ENCODE peak calls at places on chromosomes 11 and 22, in six cellular contexts. Y, H, S, D, F and J are unnamed samples.

GRCh38 chr11:109794501-109794900 is 298.7 kb upstream of the ZC3H12C start:
- DNase-seq in F (no peak), D (no peak), S (no peak), Y (peak), H (no peak), J (no peak)

GRCh38 chr22:48332438-48333322 is 1495.0 kb downstream of the BRD1 start:
- DNase-seq in H (no peak), Y (no peak), F (no peak), D (no peak), S (no peak), J (no peak)

GRCh38 chr11:6655020-6655789 is 404 bp downstream of the DCHS1 start:
- DNase-seq in S (no peak), Y (peak), F (no peak), H (no peak), D (peak), J (no peak)

GRCh38 chr22:44489817-44490216 is 8.2 kb downstream of the RTL6 start:
- DNase-seq in S (no peak), F (no peak), Y (no peak), D (no peak), H (no peak), J (no peak)

GRCh38 chr11:2378527-2379210 is 1.6 kb downstream of the CD81 start:
- DNase-seq in S (no peak), Y (peak), D (peak), H (no peak), F (no peak), J (no peak)

GRCh38 chr11:14905104-14906033 is 13.3 kb upstream of the CYP2R1 start:
- DNase-seq in H (peak), S (no peak), D (peak), Y (peak), F (no peak), J (peak)

GRCh38 chr11:116472661-116473060 is 300.1 kb downstream of the BUD13 start:
- DNase-seq in D (no peak), F (no peak), H (no peak), S (no peak), Y (no peak), J (no peak)

GRCh38 chr11:326592-326841 is 5.9 kb upstream of the IFITM3 start:
- DNase-seq in F (no peak), Y (no peak), D (peak), H (no peak), S (no peak), J (no peak)

GRCh38 chr11:129252621-129253020 is 60.5 kb upstream of the ARHGAP32 start:
- DNase-seq in D (no peak), S (no peak), H (no peak), F (no peak), Y (no peak), J (no peak)

GRCh38 chr11:44611088-44611487 is 45.6 kb downstream of the CD82 start:
- DNase-seq in D (no peak), H (no peak), F (no peak), Y (peak), S (no peak), J (no peak)

GRCh38 chr11:94740975-94741707 is 27.0 kb upstream of the AMOTL1 start:
- DNase-seq in S (peak), F (peak), D (peak), H (no peak), Y (peak), J (peak)

GRCh38 chr11:37525336-37525735 is 927.3 kb upstream of the RAG2 start:
- DNase-seq in Y (peak), F (peak), S (no peak), D (no peak), H (no peak), J (no peak)

GRCh38 chr11:73570415-73571114 is 27.3 kb downstream of the FAM168A start:
- DNase-seq in F (peak), S (peak), D (no peak), H (no peak), Y (peak), J (no peak)

GRCh38 chr11:126318642-126319373 is 14.9 kb downstream of the DCPS start:
- DNase-seq in H (peak), F (peak), S (no peak), D (peak), Y (peak), J (peak)

GRCh38 chr22:36536717-36537116 is 7.8 kb upstream of the EIF3D start:
- DNase-seq in F (no peak), Y (no peak), D (no peak), H (no peak), S (no peak), J (no peak)

GRCh38 chr22:36541831-36542391 is 12.9 kb upstream of the EIF3D start:
- DNase-seq in D (no peak), F (peak), H (no peak), Y (peak), S (peak), J (no peak)

GRCh38 chr22:36538529-36538928 is 9.6 kb upstream of the EIF3D start:
- DNase-seq in H (no peak), S (no peak), D (no peak), Y (no peak), F (no peak), J (no peak)

GRCh38 chr22:36544107-36544620 is 15.2 kb upstream of the EIF3D start:
- DNase-seq in D (no peak), F (peak), H (no peak), S (no peak), Y (peak), J (no peak)

DNA sequence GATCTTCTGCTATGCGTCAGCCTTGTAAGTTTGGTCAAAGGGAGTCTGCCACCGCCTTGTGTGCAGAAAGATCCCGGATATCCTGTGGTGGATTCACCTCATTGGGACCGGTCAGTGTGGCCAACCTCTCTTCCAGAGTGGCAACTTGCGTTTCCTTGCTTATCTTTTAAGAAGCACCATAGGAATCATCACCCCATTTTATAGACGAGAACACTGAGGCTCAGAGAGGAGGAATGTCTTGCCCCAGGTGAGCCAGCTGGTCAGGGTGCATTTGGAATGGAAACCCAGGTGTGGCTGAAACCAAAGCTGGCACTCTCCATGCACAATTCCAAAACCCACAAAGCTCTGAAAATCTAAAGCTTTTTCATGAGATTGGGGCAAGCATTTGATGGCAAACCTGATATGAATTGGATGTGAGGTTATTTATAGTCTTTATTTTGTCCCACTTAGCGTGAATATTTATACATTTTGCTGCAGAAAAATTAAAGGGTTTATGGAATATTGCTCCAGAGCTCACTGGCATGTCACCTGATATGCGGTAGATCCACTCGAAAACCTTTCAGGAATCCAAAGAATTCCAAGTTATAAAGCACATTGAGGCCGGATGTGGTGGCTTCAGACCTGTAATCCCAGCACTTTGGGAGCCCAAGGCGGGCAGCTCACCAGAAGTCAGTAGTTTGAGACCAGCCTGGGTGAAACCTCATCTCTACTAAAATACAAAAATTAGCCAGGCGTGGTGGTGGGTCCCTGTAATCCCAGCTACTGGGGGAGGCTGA is 12.1 kb upstream of the EIF3D start:
- DNase-seq in S (no peak), F (peak), Y (no peak), D (no peak), H (no peak), J (no peak)
- H3K27ac ChIP-seq in S (peak), F (peak), Y (peak), D (no peak), H (no peak), J (no peak)

GRCh38 chr11:134501406-134502152 is 89.5 kb upstream of the B3GAT1 start:
- DNase-seq in H (no peak), F (no peak), Y (no peak), D (no peak), S (no peak), J (no peak)

GRCh38 chr11:134500621-134501020 is 88.6 kb upstream of the B3GAT1 start:
- DNase-seq in Y (no peak), S (no peak), F (no peak), H (no peak), D (no peak), J (no peak)

GRCh38 chr11:134498326-134499139 is 86.5 kb upstream of the B3GAT1 start:
- DNase-seq in F (no peak), D (no peak), Y (no peak), H (no peak), S (no peak), J (no peak)

GRCh38 chr11:134499990-134500389 is 87.9 kb upstream of the B3GAT1 start:
- DNase-seq in D (no peak), Y (no peak), F (no peak), S (no peak), H (no peak), J (no peak)

DNA sequence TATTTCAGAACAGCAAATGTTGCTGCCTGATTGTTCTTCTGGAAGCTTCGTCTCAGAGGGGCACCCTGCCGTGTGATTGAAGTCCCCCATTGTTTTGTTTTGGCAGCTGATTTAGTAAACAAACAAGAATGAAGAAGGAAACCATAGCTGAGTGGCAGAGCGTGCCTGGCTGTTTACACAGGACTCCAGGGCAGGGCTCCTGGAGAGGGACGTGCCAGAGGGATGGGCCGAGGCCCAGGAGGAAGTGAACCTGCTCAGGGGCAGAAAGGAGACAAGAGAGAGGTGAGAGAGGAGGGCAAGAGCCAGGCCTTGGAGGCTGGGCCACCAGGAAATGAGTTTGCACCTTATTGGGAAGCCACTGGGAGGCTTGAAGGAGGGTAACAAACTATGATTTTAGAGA is 85.5 kb upstream of the B3GAT1 start:
- DNase-seq in F (no peak), D (no peak), Y (no peak), S (no peak), H (no peak), J (no peak)
- TF ChIP-seq EZH2phosphoT487 in F (no peak), D (no peak), Y (no peak), S (no peak), H (no peak), J (no peak)

GRCh38 chr11:130520231-130520630 is 71.8 kb downstream of the ADAMTS15 start:
- DNase-seq in S (no peak), Y (no peak), F (no peak), D (no peak), H (no peak), J (no peak)
- H3K27ac ChIP-seq in S (no peak), Y (no peak), F (no peak), D (no peak), H (no peak), J (no peak)

DNA sequence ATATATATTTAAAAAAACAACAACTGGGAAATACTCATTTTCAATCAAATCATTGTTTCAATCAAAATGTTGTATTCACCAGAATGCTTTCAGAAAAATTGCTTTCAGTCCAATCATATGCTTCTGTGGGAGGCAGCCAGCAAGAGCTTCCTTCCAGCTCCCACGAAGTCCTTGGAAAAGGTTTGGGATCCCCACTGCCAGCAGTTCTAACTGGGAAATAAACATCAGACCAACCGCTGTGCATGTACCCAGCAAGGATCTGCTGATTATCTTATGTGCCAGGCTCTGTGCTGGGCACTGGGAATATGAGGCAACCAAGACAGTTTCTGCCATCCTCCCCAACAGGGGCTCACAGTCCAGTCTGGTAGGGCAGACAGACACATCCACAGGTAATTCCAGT is 10.8 kb downstream of the RPS13 start:
- DNase-seq in D (no peak), S (no peak), H (no peak), Y (no peak), F (no peak), J (no peak)
- TF ChIP-seq EZH2phosphoT487 in D (no peak), S (no peak), H (no peak), Y (no peak), F (no peak), J (no peak)

GRCh38 chr11:114397349-114397982 is 2.8 kb downstream of the C11orf71 start:
- DNase-seq in D (no peak), Y (no peak), F (peak), S (no peak), H (no peak), J (no peak)
- H3K27ac ChIP-seq in D (no peak), Y (no peak), F (peak), S (no peak), H (no peak), J (no peak)

GRCh38 chr11:67648140-67648795 is 2.3 kb downstream of the ACY3 start:
- DNase-seq in F (no peak), S (peak), H (peak), D (no peak), Y (peak), J (peak)
- TF ChIP-seq EZH2phosphoT487 in F (no peak), S (no peak), H (no peak), D (no peak), Y (no peak), J (no peak)

DNA sequence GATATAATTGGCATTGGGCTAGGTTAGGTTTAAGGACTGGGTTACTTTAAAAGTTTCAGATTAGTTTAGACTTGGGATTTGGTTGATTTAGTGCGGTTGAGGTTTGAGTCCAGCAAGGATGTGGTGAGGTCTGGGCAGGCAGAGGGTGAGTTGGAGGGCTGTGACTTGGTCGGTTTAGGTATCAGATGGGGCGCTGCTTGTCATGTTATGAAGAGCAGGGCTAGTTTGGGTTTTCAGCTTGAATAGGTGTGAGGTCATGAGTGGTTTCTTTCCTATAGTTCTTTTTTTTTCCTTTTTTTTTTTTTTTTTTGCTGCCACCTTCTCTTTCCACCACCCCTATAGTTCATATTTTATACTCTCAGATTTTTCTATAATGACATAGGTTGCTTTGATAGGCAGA is 4.8 kb downstream of the CLCF1 start:
- DNase-seq in Y (peak), H (no peak), S (no peak), F (no peak), D (no peak), J (no peak)
- H3K27ac ChIP-seq in Y (peak), H (no peak), S (no peak), F (no peak), D (no peak), J (no peak)

GRCh38 chr22:25219948-25220442 is 556 bp downstream of the CRYBB2 start:
- DNase-seq in D (no peak), S (no peak), F (peak), H (no peak), Y (no peak), J (no peak)
- TF ChIP-seq EZH2phosphoT487 in D (no peak), S (no peak), F (no peak), H (no peak), Y (no peak), J (no peak)

GRCh38 chr22:22388055-22388454 is 120.5 kb downstream of the ZNF280B start:
- DNase-seq in S (no peak), D (no peak), Y (no peak), F (no peak), H (no peak), J (no peak)
- H3K27ac ChIP-seq in S (no peak), D (no peak), Y (no peak), F (no peak), H (no peak), J (no peak)

DNA sequence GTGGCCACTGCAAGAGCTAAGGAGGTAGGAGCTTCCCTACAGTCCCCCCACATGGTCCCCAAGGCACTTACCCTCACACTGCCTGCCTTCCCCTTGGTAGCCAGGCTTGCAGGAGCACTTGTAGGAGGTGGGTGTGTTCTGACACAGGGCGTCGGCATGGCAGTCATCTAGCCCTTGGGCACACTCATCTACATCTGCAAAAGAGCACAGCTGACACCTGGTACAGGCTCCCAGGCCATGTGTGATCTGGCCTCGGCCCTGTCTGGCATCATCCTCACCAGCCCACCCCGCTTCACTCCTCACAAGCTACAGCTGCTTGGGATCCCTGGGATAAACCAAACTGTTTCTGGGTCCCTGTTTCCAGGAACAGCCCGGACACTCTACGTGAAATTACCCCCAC is 1.8 kb downstream of the SCUBE2 start:
- DNase-seq in D (peak), F (no peak), H (no peak), S (no peak), Y (peak), J (no peak)
- TF ChIP-seq EZH2phosphoT487 in D (no peak), F (no peak), H (no peak), S (no peak), Y (no peak), J (no peak)